ENCODE peak calls at places on chromosomes 1 and 21, in nine cellular contexts. D is GM12891, O is K562, K is HCT116, M is sigmoid colon, J is prostate gland, W is stomach, R is GM12878, X is GM12892. B is an unnamed sample.

GRCh38 chr1:168447871-168448270 is 95.9 kb downstream of the XCL2 start:
- DNase-seq in D (no peak), O (no peak), W (no peak), M (no peak), J (no peak), X (no peak), R (no peak), K (no peak), B (no peak)

GRCh38 chr1:17161137-17161700 is 42.0 kb upstream of the PADI2 start:
- DNase-seq in O (no peak), W (no peak), K (no peak), X (no peak), R (no peak), D (no peak), J (no peak), M (no peak), B (no peak)

GRCh38 chr1:55057956-55058298 is 18.6 kb downstream of the PCSK9 start:
- DNase-seq in K (no peak), X (no peak), O (no peak), W (no peak), J (no peak), R (no peak), M (no peak), D (no peak), B (peak)

GRCh38 chr1:93244298-93245069 is 64.0 kb downstream of the CCDC18 start:
- DNase-seq in M (no peak), R (no peak), D (no peak), W (no peak), X (no peak), J (no peak), O (no peak), K (no peak), B (no peak)

GRCh38 chr1:221718391-221719277 is 23.3 kb downstream of the DUSP10 start:
- DNase-seq in X (no peak), R (no peak), J (no peak), O (no peak), W (no peak), M (no peak), K (no peak), D (no peak), B (no peak)

GRCh38 chr1:230735447-230735846 is 11.7 kb upstream of the CAPN9 start:
- DNase-seq in O (no peak), M (no peak), D (no peak), W (peak), X (no peak), J (no peak), R (no peak), K (peak), B (no peak)

GRCh38 chr1:6143392-6143791 is 36.7 kb downstream of the CHD5 start:
- DNase-seq in O (no peak), X (no peak), W (no peak), R (no peak), K (no peak), D (no peak), M (no peak), J (no peak), B (no peak)

GRCh38 chr21:28899220-28899619 is 93.5 kb downstream of the LTN1 start:
- DNase-seq in X (no peak), K (no peak), J (no peak), W (no peak), O (no peak), R (no peak), D (no peak), M (no peak), B (no peak)

GRCh38 chr1:11690669-11691301 is 725 bp upstream of the DRAXIN start:
- DNase-seq in W (no peak), K (no peak), O (no peak), R (no peak), X (no peak), J (no peak), D (no peak), M (no peak), B (no peak)

GRCh38 chr1:44924835-44925464 is 61.4 kb downstream of the EIF2B3 start:
- DNase-seq in X (no peak), J (no peak), K (peak), R (no peak), O (no peak), W (no peak), M (no peak), D (no peak), B (no peak)

GRCh38 chr1:7491089-7491817 is 279.8 kb upstream of the VAMP3 start:
- DNase-seq in D (no peak), W (no peak), J (no peak), O (no peak), K (no peak), M (no peak), X (no peak), R (no peak), B (no peak)

GRCh38 chr1:111804736-111805135 is 49.0 kb downstream of the DDX20 start:
- DNase-seq in K (no peak), J (no peak), D (no peak), O (no peak), M (no peak), X (no peak), W (no peak), R (no peak), B (no peak)

GRCh38 chr1:57192256-57192655 is 226.4 kb upstream of the C8B start:
- DNase-seq in M (no peak), O (no peak), J (no peak), K (no peak), W (no peak), X (no peak), R (no peak), D (no peak), B (no peak)

GRCh38 chr1:226510453-226510852 is 38.1 kb upstream of the STUM start:
- DNase-seq in O (no peak), R (no peak), D (no peak), J (no peak), K (no peak), W (peak), X (no peak), M (no peak), B (no peak)

GRCh38 chr1:90246069-90246468 is 251.2 kb downstream of the ZNF326 start:
- DNase-seq in X (no peak), M (no peak), D (no peak), K (no peak), J (no peak), O (no peak), R (no peak), W (no peak), B (no peak)

GRCh38 chr1:22888320-22889075 is 84.2 kb downstream of the LACTBL1 start:
- DNase-seq in M (no peak), R (no peak), X (no peak), O (no peak), K (no peak), J (no peak), D (no peak), W (no peak), B (no peak)

GRCh38 chr1:115166531-115167091 is 77.3 kb upstream of the TSPAN2 start:
- DNase-seq in J (no peak), W (no peak), M (no peak), X (no peak), K (no peak), R (no peak), O (no peak), D (no peak), B (no peak)

GRCh38 chr1:113433177-113433576 is 42.9 kb downstream of the MAGI3 start:
- DNase-seq in X (no peak), M (no peak), K (no peak), D (no peak), W (no peak), J (no peak), R (no peak), O (no peak), B (no peak)

GRCh38 chr1:116359060-116359830 is 13.8 kb upstream of the ATP1A1 start:
- DNase-seq in D (no peak), R (no peak), K (no peak), O (no peak), X (no peak), J (no peak), M (no peak), W (no peak), B (no peak)

GRCh38 chr1:172637522-172637921 is 21.4 kb upstream of the FASLG start:
- DNase-seq in K (no peak), R (no peak), J (no peak), O (peak), W (no peak), M (no peak), X (no peak), D (no peak), B (no peak)

GRCh38 chr1:215766521-215766920 is 199.4 kb downstream of the KCTD3 start:
- DNase-seq in M (no peak), O (no peak), R (no peak), K (no peak), J (no peak), W (no peak), X (no peak), D (no peak), B (no peak)

GRCh38 chr21:24223625-24224024 is 1383.7 kb downstream of the MRPL39 start:
- DNase-seq in J (no peak), M (no peak), W (no peak), R (no peak), K (no peak), D (no peak), X (no peak), O (no peak), B (no peak)

GRCh38 chr1:27569506-27570382 is 34.2 kb downstream of the AHDC1 start:
- DNase-seq in J (no peak), K (no peak), D (no peak), W (no peak), X (no peak), M (peak), R (no peak), O (peak), B (no peak)

GRCh38 chr1:203473281-203473680 is 2.3 kb upstream of the PRELP start:
- DNase-seq in X (no peak), K (no peak), R (no peak), D (no peak), O (no peak), J (no peak), M (peak), W (no peak), B (no peak)

GRCh38 chr1:167905671-167906070 is 8.3 kb downstream of the ADCY10 start:
- DNase-seq in D (no peak), O (no peak), R (no peak), J (no peak), K (no peak), M (no peak), W (no peak), X (no peak), B (no peak)

GRCh38 chr1:53327183-53327941 is 508 bp downstream of the LRP8 start:
- DNase-seq in D (no peak), R (no peak), X (no peak), J (no peak), K (no peak), M (no peak), W (no peak), O (peak), B (peak)

GRCh38 chr1:171486048-171486519 is 754 bp downstream of the PRRC2C start:
- DNase-seq in O (peak), J (peak), D (no peak), K (peak), M (peak), W (peak), R (peak), X (peak), B (no peak)

GRCh38 chr1:178382372-178382771 is 114.4 kb downstream of the CLEC20A start:
- DNase-seq in W (no peak), X (no peak), D (no peak), J (no peak), R (no peak), M (no peak), O (no peak), K (no peak), B (no peak)

GRCh38 chr1:7687411-7687810 is 83.7 kb upstream of the VAMP3 start:
- DNase-seq in W (no peak), O (no peak), J (no peak), X (no peak), K (no peak), R (no peak), M (no peak), D (no peak), B (peak)

GRCh38 chr1:28663871-28664470 is 4.6 kb upstream of the GMEB1 start:
- DNase-seq in D (no peak), X (no peak), O (no peak), R (no peak), W (no peak), J (no peak), M (no peak), K (no peak), B (peak)

GRCh38 chr1:169485427-169486280 is at the start of gene SLC19A2:
- DNase-seq in W (peak), K (peak), R (peak), J (peak), D (peak), O (peak), X (peak), M (peak), B (peak)
- TF ChIP-seq POLR2A in W (peak), K (peak), R (peak), J (peak), D (peak), O (peak), X (peak), M (peak), B (no peak)

GRCh38 chr1:1431845-1432565 is 3.5 kb upstream of the VWA1 start:
- DNase-seq in O (no peak), X (no peak), D (no peak), M (peak), W (peak), R (no peak), J (no peak), K (no peak), B (peak)
- TF ChIP-seq POLR2AphosphoS5 in O (no peak), X (no peak), D (no peak), M (no peak), W (no peak), R (no peak), J (no peak), K (no peak), B (peak)

DNA sequence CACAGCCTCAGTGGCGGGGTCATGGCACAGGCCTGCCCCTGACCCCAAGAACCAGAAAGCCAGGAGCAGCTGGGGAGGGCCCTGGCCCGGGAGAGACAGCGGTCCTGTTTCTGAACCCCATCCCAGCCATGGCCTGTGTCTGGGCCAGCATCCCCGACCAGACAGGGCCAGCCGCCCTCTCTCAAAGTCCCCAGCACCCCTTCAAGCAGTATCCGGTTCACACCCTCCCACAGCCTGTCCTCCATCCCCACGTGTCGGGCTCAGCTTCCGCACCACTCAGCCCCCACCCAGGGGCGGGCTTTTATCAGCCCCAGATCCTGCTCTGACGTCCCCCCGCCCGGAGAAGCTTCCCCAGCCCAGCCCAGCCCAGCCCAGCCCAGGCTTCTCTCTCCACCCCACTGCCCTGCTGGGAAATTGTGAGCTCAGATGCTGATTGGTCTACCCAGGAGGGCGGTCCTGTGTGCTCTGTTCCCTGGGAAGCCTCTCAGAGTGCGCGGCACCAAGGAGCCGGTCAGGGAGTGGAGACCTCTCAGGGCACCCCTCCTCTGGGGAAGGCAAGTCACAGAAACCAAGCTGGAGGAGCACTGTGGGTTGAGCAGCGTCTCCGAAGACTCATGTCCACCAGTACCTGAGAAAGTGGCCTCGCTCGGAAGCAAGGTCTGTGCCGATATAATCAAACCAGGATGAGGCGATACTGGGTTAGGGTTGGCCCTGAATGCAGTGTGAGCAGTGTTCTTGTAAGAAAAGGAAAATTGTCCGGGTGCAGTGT is 4.7 kb upstream of the FAAP20 start:
- DNase-seq in K (peak), R (peak), X (peak), O (peak), J (peak), M (peak), W (peak), D (peak), B (peak)
- TF ChIP-seq POLR2A in K (peak), R (peak), X (no peak), O (peak), J (peak), M (peak), W (peak), D (no peak), B (no peak)

GRCh38 chr1:8871539-8871935 is 6.9 kb downstream of the ENO1 start:
- DNase-seq in M (no peak), O (no peak), K (no peak), R (no peak), J (no peak), W (no peak), D (no peak), X (no peak), B (no peak)

GRCh38 chr1:8870605-8871538 is 7.6 kb downstream of the ENO1 start:
- DNase-seq in D (no peak), M (no peak), W (no peak), K (no peak), R (no peak), J (no peak), O (no peak), X (no peak), B (no peak)

GRCh38 chr1:8873506-8874229 is 4.8 kb downstream of the ENO1 start:
- DNase-seq in O (peak), D (no peak), X (no peak), J (peak), W (peak), R (no peak), M (peak), K (peak), B (peak)

GRCh38 chr1:8873001-8873400 is 5.5 kb downstream of the ENO1 start:
- DNase-seq in W (no peak), D (no peak), J (no peak), K (no peak), O (no peak), X (no peak), R (no peak), M (no peak), B (no peak)

GRCh38 chr1:8871965-8872399 is 6.5 kb downstream of the ENO1 start:
- DNase-seq in X (no peak), K (no peak), D (no peak), J (no peak), M (no peak), R (no peak), O (no peak), W (no peak), B (no peak)
- TF ChIP-seq POLR2AphosphoS5 in X (no peak), K (no peak), D (no peak), J (no peak), M (no peak), R (peak), O (no peak), W (no peak), B (no peak)

GRCh38 chr1:213051127-213051880 is at the start of gene RPS6KC1:
- DNase-seq in D (peak), M (peak), J (peak), W (peak), R (no peak), O (peak), X (peak), K (peak), B (peak)
- TF ChIP-seq POLR2A in D (peak), M (peak), J (no peak), W (no peak), R (peak), O (peak), X (peak), K (no peak), B (no peak)

DNA sequence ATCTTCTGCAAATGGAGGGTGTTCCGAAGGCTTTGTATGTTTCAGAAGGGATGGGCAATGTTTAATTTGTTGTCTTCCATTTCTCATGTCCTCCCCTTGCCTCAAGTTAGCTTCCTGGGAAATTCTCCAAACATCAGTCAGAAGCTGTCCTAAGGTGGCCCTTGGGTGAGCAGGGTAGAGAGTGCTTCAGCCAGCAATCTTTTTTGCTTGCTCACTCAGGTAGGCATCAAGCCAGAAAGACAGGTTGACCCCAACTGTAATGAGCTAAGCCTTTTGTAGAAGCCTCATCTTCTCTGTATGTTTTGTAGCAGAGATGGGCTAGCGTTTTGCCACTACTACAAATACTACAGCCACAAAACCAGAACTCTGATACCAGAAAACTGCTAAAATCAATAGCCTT is 321.5 kb upstream of the FAM78B start:
- DNase-seq in M (no peak), R (no peak), O (peak), X (no peak), K (no peak), W (no peak), J (no peak), D (no peak), B (no peak)
- TF ChIP-seq POLR2AphosphoS5 in M (no peak), R (no peak), O (no peak), X (no peak), K (no peak), W (no peak), J (no peak), D (no peak), B (no peak)

DNA sequence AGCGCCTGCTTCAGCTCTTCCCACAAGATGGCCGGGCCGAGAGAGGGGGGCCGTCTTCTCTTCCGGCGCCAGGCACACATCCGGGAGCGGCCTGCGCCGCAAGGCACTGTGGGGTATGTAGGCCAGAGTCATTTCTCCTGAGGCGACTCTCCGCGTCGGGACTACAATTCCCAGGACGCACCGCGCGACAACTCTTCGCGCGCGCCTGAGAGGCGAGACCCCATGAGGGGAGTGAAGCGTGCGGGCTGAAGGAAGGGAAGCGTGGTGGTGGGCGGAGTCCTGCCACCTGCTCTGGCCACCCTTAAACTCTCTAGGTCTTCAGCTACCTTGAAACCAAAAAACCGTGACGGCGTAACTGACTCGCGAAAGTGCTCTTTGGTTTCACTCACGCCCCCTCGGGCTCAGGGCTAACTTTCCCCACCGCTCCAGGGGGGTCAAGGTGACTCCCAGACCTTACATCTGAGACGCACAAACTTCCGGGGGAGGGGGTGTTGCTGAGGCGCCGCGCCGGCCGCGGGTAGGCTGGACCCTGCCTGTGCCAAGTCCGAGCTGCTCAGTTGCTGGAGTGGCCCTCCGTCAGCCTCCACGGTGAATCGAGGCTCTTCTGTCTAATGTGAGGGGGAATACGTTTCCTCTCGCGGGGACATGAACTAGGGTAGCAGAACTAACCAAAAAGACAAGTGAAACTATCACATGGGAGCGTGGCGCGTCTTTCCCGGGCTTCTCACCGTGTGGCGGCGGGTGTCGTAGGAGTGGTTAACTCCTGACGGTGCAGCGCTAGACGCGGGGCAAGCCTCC is at the start of gene SERBP1:
- DNase-seq in J (peak), W (peak), D (peak), R (peak), O (peak), X (peak), K (peak), M (peak), B (peak)
- TF ChIP-seq POLR2A in J (peak), W (no peak), D (peak), R (peak), O (peak), X (peak), K (peak), M (no peak), B (peak)

GRCh38 chr1:62425041-62425440 is 11.8 kb upstream of the USP1 start:
- DNase-seq in R (no peak), W (no peak), X (no peak), J (no peak), D (no peak), M (no peak), O (no peak), K (no peak), B (no peak)
- TF ChIP-seq POLR2AphosphoS5 in R (no peak), W (no peak), X (no peak), J (no peak), D (no peak), M (no peak), O (no peak), K (no peak), B (no peak)

GRCh38 chr1:153544453-153545066 is 1.0 kb downstream of the S100A4 start:
- DNase-seq in M (no peak), W (no peak), O (no peak), D (no peak), J (no peak), X (no peak), R (no peak), K (no peak), B (no peak)
- TF ChIP-seq POLR2A in M (no peak), W (no peak), O (peak), D (no peak), J (no peak), X (no peak), R (no peak), K (no peak), B (no peak)

B was measured in spleen.